ENCODE peak calls at places on chromosomes 11 and 22, in five cellular contexts. One of them, this sample, is unnamed.

GRCh38 chr11:123186291-123186690 is 8.8 kb downstream of the CLMP start:
- DNase-seq in colonic mucosa: no peak
- DNase-seq in GM13977: no peak
- DNase-seq in GM20000: no peak
- DNase-seq in CD4-positive, alpha-beta T cell: no peak
- DNase-seq in this sample: no peak

GRCh38 chr11:101091781-101092180 is 37.8 kb downstream of the PGR start:
- DNase-seq in GM13977: peak
- DNase-seq in colonic mucosa: no peak
- DNase-seq in CD4-positive, alpha-beta T cell: no peak
- DNase-seq in GM20000: no peak
- DNase-seq in this sample: no peak

GRCh38 chr22:33564683-33565082 is 355.6 kb downstream of the LARGE1 start:
- DNase-seq in colonic mucosa: no peak
- DNase-seq in GM20000: no peak
- DNase-seq in CD4-positive, alpha-beta T cell: no peak
- DNase-seq in GM13977: no peak
- DNase-seq in this sample: no peak

GRCh38 chr11:10606536-10607208 is 38.2 kb upstream of the LYVE1 start:
- DNase-seq in CD4-positive, alpha-beta T cell: no peak
- DNase-seq in GM20000: peak
- DNase-seq in GM13977: peak
- DNase-seq in colonic mucosa: peak
- DNase-seq in this sample: no peak

GRCh38 chr22:29765905-29766631 is 739 bp downstream of the ZMAT5 start:
- DNase-seq in colonic mucosa: peak
- DNase-seq in GM20000: peak
- DNase-seq in GM13977: peak
- DNase-seq in CD4-positive, alpha-beta T cell: no peak
- DNase-seq in this sample: no peak

GRCh38 chr11:112752563-112752962 is 208.7 kb upstream of the NCAM1 start:
- DNase-seq in GM20000: no peak
- DNase-seq in CD4-positive, alpha-beta T cell: no peak
- DNase-seq in GM13977: no peak
- DNase-seq in colonic mucosa: no peak
- DNase-seq in this sample: no peak

GRCh38 chr11:6402561-6402981 is 12.3 kb downstream of the SMPD1 start:
- DNase-seq in colonic mucosa: peak
- DNase-seq in GM20000: peak
- DNase-seq in GM13977: peak
- DNase-seq in CD4-positive, alpha-beta T cell: peak
- DNase-seq in this sample: no peak

GRCh38 chr11:19814421-19814820 is 101.8 kb downstream of the NAV2 start:
- DNase-seq in GM20000: no peak
- DNase-seq in GM13977: no peak
- DNase-seq in colonic mucosa: no peak
- DNase-seq in CD4-positive, alpha-beta T cell: no peak
- DNase-seq in this sample: peak

GRCh38 chr11:132670921-132671675 is 861.2 kb downstream of the OPCML start:
- DNase-seq in GM20000: no peak
- DNase-seq in CD4-positive, alpha-beta T cell: no peak
- DNase-seq in GM13977: no peak
- DNase-seq in colonic mucosa: no peak
- DNase-seq in this sample: no peak

GRCh38 chr11:112025682-112026081 is 474 bp downstream of the DLAT start:
- DNase-seq in CD4-positive, alpha-beta T cell: no peak
- DNase-seq in colonic mucosa: no peak
- DNase-seq in GM20000: peak
- DNase-seq in GM13977: peak
- DNase-seq in this sample: no peak

GRCh38 chr11:3992964-3993363 is 101.6 kb upstream of the RRM1 start:
- DNase-seq in GM13977: no peak
- DNase-seq in colonic mucosa: no peak
- DNase-seq in CD4-positive, alpha-beta T cell: no peak
- DNase-seq in GM20000: no peak
- DNase-seq in this sample: no peak

GRCh38 chr22:33593818-33594217 is 326.5 kb downstream of the LARGE1 start:
- DNase-seq in GM20000: no peak
- DNase-seq in GM13977: no peak
- DNase-seq in CD4-positive, alpha-beta T cell: no peak
- DNase-seq in colonic mucosa: no peak
- DNase-seq in this sample: no peak

GRCh38 chr22:32396746-32397145 is 15.3 kb downstream of the RTCB start:
- DNase-seq in CD4-positive, alpha-beta T cell: no peak
- DNase-seq in colonic mucosa: no peak
- DNase-seq in GM20000: no peak
- DNase-seq in GM13977: no peak
- DNase-seq in this sample: peak

GRCh38 chr11:16895306-16895705 is 118.9 kb downstream of the PLEKHA7 start:
- DNase-seq in CD4-positive, alpha-beta T cell: no peak
- DNase-seq in GM13977: no peak
- DNase-seq in GM20000: no peak
- DNase-seq in colonic mucosa: no peak
- DNase-seq in this sample: no peak

GRCh38 chr11:75241036-75241905 is 697 bp downstream of the TPBGL start:
- DNase-seq in colonic mucosa: peak
- DNase-seq in GM20000: peak
- DNase-seq in GM13977: peak
- DNase-seq in CD4-positive, alpha-beta T cell: peak
- DNase-seq in this sample: peak

GRCh38 chr22:47370448-47371262 is 608.2 kb downstream of the TBC1D22A start:
- DNase-seq in colonic mucosa: peak
- DNase-seq in GM13977: no peak
- DNase-seq in CD4-positive, alpha-beta T cell: no peak
- DNase-seq in GM20000: no peak
- DNase-seq in this sample: no peak

GRCh38 chr11:6695377-6695776 is 12.2 kb upstream of the MRPL17 start:
- DNase-seq in CD4-positive, alpha-beta T cell: no peak
- DNase-seq in GM20000: no peak
- DNase-seq in GM13977: no peak
- DNase-seq in colonic mucosa: no peak
- DNase-seq in this sample: no peak

GRCh38 chr11:64331569-64332371 is 8.2 kb upstream of the CCDC88B start:
- DNase-seq in colonic mucosa: peak
- DNase-seq in GM13977: peak
- DNase-seq in GM20000: peak
- DNase-seq in CD4-positive, alpha-beta T cell: peak
- DNase-seq in this sample: peak

GRCh38 chr22:26515938-26516337 is 3.7 kb upstream of the TFIP11 start:
- DNase-seq in CD4-positive, alpha-beta T cell: no peak
- DNase-seq in GM13977: no peak
- DNase-seq in colonic mucosa: no peak
- DNase-seq in GM20000: no peak
- DNase-seq in this sample: no peak

GRCh38 chr11:118061401-118062125 is 15.3 kb upstream of the TMPRSS4 start:
- DNase-seq in CD4-positive, alpha-beta T cell: no peak
- DNase-seq in colonic mucosa: no peak
- DNase-seq in GM20000: no peak
- DNase-seq in GM13977: no peak
- DNase-seq in this sample: no peak

GRCh38 chr11:88484873-88485621 is 147.5 kb upstream of the CTSC start:
- DNase-seq in GM20000: peak
- DNase-seq in CD4-positive, alpha-beta T cell: no peak
- DNase-seq in GM13977: peak
- DNase-seq in colonic mucosa: peak
- DNase-seq in this sample: peak

GRCh38 chr11:35418847-35419712 is at the start of gene SLC1A2:
- DNase-seq in CD4-positive, alpha-beta T cell: no peak
- DNase-seq in colonic mucosa: no peak
- DNase-seq in GM20000: peak
- DNase-seq in GM13977: peak
- DNase-seq in this sample: no peak

GRCh38 chr22:44335066-44335839 is 22.5 kb upstream of the SHISAL1 start:
- DNase-seq in GM20000: no peak
- DNase-seq in CD4-positive, alpha-beta T cell: no peak
- DNase-seq in GM13977: no peak
- DNase-seq in colonic mucosa: no peak
- DNase-seq in this sample: no peak

GRCh38 chr22:25282671-25283561 is 63.5 kb downstream of the CRYBB2 start:
- DNase-seq in GM13977: peak
- DNase-seq in CD4-positive, alpha-beta T cell: no peak
- DNase-seq in colonic mucosa: no peak
- DNase-seq in GM20000: peak
- DNase-seq in this sample: no peak

GRCh38 chr11:120744016-120744994 is 232.8 kb downstream of the GRIK4 start:
- DNase-seq in CD4-positive, alpha-beta T cell: no peak
- DNase-seq in GM13977: no peak
- DNase-seq in colonic mucosa: no peak
- DNase-seq in GM20000: no peak
- DNase-seq in this sample: no peak

GRCh38 chr11:69545976-69546617 is 64.6 kb downstream of the LINC01488 start:
- DNase-seq in CD4-positive, alpha-beta T cell: no peak
- DNase-seq in colonic mucosa: no peak
- DNase-seq in GM13977: no peak
- DNase-seq in GM20000: no peak
- DNase-seq in this sample: no peak

GRCh38 chr11:8477680-8478079 is 116.3 kb downstream of the STK33 start:
- DNase-seq in CD4-positive, alpha-beta T cell: no peak
- DNase-seq in colonic mucosa: no peak
- DNase-seq in GM20000: peak
- DNase-seq in GM13977: peak
- DNase-seq in this sample: no peak